ENCODE peak calls at places on chromosomes 12 and 14, in ten cellular contexts. One of them, this sample, is unnamed. For H3K4me1, the result is how much of the 10 kb centered on the place peaks cover.

GRCh38 chr12:70005864-70006618 is 181.0 kb downstream of the MYRFL start:
- DNase-seq in HCT116: no peak
- DNase-seq in heart left ventricle: no peak
- DNase-seq in colonic mucosa: no peak
- DNase-seq in tibial artery: no peak
- DNase-seq in CD8-positive, alpha-beta T cell: no peak
- DNase-seq in osteoblast: no peak
- DNase-seq in kidney: no peak
- DNase-seq in neural progenitor cell: no peak
- DNase-seq in Peyer's patch: no peak
- DNase-seq in this sample: no peak

GRCh38 chr12:122825773-122826724 is 9.2 kb upstream of the HIP1R start:
- DNase-seq in neural progenitor cell: peak
- DNase-seq in osteoblast: peak
- DNase-seq in heart left ventricle: no peak
- DNase-seq in Peyer's patch: peak
- DNase-seq in colonic mucosa: no peak
- DNase-seq in tibial artery: no peak
- DNase-seq in HCT116: no peak
- DNase-seq in CD8-positive, alpha-beta T cell: no peak
- DNase-seq in kidney: no peak
- DNase-seq in this sample: no peak

GRCh38 chr14:76486251-76486743 is 110.4 kb downstream of the ESRRB start:
- DNase-seq in tibial artery: no peak
- DNase-seq in osteoblast: no peak
- DNase-seq in neural progenitor cell: no peak
- DNase-seq in CD8-positive, alpha-beta T cell: no peak
- DNase-seq in colonic mucosa: no peak
- DNase-seq in heart left ventricle: no peak
- DNase-seq in Peyer's patch: no peak
- DNase-seq in kidney: no peak
- DNase-seq in HCT116: no peak
- DNase-seq in this sample: no peak

GRCh38 chr12:14567311-14568195 is at the start of gene PLBD1:
- DNase-seq in osteoblast: peak
- DNase-seq in tibial artery: peak
- DNase-seq in Peyer's patch: peak
- DNase-seq in heart left ventricle: peak
- DNase-seq in CD8-positive, alpha-beta T cell: no peak
- DNase-seq in HCT116: no peak
- DNase-seq in colonic mucosa: peak
- DNase-seq in neural progenitor cell: peak
- DNase-seq in kidney: peak
- DNase-seq in this sample: peak

GRCh38 chr12:2609020-2609419 is 185.8 kb upstream of the FKBP4 start:
- DNase-seq in osteoblast: peak
- DNase-seq in HCT116: no peak
- DNase-seq in colonic mucosa: no peak
- DNase-seq in kidney: no peak
- DNase-seq in Peyer's patch: no peak
- DNase-seq in heart left ventricle: no peak
- DNase-seq in CD8-positive, alpha-beta T cell: no peak
- DNase-seq in neural progenitor cell: no peak
- DNase-seq in tibial artery: no peak
- DNase-seq in this sample: no peak

GRCh38 chr12:115351513-115352077 is 667.6 kb upstream of the TBX3 start:
- DNase-seq in colonic mucosa: no peak
- DNase-seq in Peyer's patch: no peak
- DNase-seq in HCT116: no peak
- DNase-seq in osteoblast: peak
- DNase-seq in kidney: no peak
- DNase-seq in CD8-positive, alpha-beta T cell: no peak
- DNase-seq in tibial artery: no peak
- DNase-seq in heart left ventricle: no peak
- DNase-seq in neural progenitor cell: no peak
- DNase-seq in this sample: no peak

GRCh38 chr12:80837342-80837978 is 100.3 kb downstream of the LIN7A start:
- DNase-seq in osteoblast: peak
- DNase-seq in HCT116: peak
- DNase-seq in CD8-positive, alpha-beta T cell: no peak
- DNase-seq in kidney: no peak
- DNase-seq in colonic mucosa: no peak
- DNase-seq in neural progenitor cell: peak
- DNase-seq in Peyer's patch: no peak
- DNase-seq in heart left ventricle: no peak
- DNase-seq in tibial artery: no peak
- DNase-seq in this sample: no peak

GRCh38 chr14:104158827-104159798 is 20.7 kb downstream of the KIF26A start:
- DNase-seq in osteoblast: no peak
- DNase-seq in HCT116: no peak
- DNase-seq in kidney: no peak
- DNase-seq in colonic mucosa: no peak
- DNase-seq in tibial artery: no peak
- DNase-seq in Peyer's patch: no peak
- DNase-seq in heart left ventricle: peak
- DNase-seq in neural progenitor cell: peak
- DNase-seq in CD8-positive, alpha-beta T cell: no peak
- DNase-seq in this sample: no peak

GRCh38 chr12:51846911-51847829 is 1.3 kb downstream of the FIGNL2 start:
- DNase-seq in HCT116: no peak
- DNase-seq in heart left ventricle: peak
- DNase-seq in tibial artery: no peak
- DNase-seq in osteoblast: peak
- DNase-seq in CD8-positive, alpha-beta T cell: peak
- DNase-seq in neural progenitor cell: peak
- DNase-seq in kidney: peak
- DNase-seq in colonic mucosa: no peak
- DNase-seq in Peyer's patch: peak
- DNase-seq in this sample: peak

GRCh38 chr12:51847830-51848727 is at the start of gene FIGNL2:
- DNase-seq in neural progenitor cell: peak
- DNase-seq in HCT116: no peak
- DNase-seq in colonic mucosa: no peak
- DNase-seq in osteoblast: peak
- DNase-seq in Peyer's patch: no peak
- DNase-seq in heart left ventricle: peak
- DNase-seq in kidney: peak
- DNase-seq in tibial artery: no peak
- DNase-seq in CD8-positive, alpha-beta T cell: no peak
- DNase-seq in this sample: no peak

GRCh38 chr12:51850933-51851244 is 2.4 kb upstream of the FIGNL2 start:
- DNase-seq in osteoblast: peak
- DNase-seq in kidney: no peak
- DNase-seq in colonic mucosa: no peak
- DNase-seq in HCT116: no peak
- DNase-seq in Peyer's patch: no peak
- DNase-seq in heart left ventricle: no peak
- DNase-seq in CD8-positive, alpha-beta T cell: no peak
- DNase-seq in neural progenitor cell: no peak
- DNase-seq in tibial artery: no peak
- DNase-seq in this sample: no peak

GRCh38 chr12:51850081-51850932 is 1.8 kb upstream of the FIGNL2 start:
- DNase-seq in Peyer's patch: no peak
- DNase-seq in CD8-positive, alpha-beta T cell: no peak
- DNase-seq in HCT116: no peak
- DNase-seq in kidney: no peak
- DNase-seq in osteoblast: peak
- DNase-seq in heart left ventricle: no peak
- DNase-seq in colonic mucosa: no peak
- DNase-seq in tibial artery: no peak
- DNase-seq in neural progenitor cell: no peak
- DNase-seq in this sample: no peak

DNA sequence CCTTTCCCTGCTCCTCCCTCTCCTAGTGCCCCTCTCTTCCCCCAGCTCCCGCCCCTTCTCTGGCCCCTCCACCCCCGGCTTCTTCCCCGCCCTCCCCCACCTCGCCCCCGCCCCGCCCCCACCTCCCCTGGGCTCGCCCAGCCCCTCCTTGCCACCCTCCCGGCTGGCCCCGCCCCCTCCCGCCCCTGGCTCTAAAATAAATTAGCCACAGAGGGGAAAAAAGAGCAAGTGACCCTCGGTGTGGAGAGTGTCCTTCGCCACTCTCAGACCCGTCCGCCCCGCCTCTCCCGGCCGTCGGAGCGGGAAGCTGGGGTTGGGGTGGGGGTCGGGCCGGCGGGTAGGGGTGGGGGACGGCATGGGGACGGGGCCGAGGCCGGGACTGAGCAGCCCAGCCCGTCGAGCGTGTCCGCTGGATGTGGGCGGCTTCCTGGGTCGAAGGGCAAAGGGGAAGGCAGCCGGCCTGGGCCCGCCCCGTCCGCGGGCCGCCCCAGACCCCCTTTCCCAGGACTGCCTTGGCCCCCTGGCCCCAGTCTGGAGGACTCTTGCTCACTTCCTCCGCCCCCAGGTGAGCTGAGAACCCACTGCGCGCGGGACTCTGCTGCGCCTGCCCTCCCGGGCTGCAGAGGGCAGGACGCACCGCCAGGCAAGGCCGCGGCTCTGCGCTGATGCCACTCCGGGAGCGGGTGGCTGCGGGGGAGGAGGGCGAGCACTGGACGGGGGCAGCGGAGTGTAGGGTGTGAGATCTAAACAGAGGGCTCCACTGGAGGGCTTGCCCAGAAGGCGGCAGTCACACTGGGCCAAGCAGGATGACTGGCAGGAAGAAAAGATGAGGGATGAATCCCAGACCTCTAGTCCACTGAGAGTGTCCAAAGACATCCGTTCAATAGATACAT is 571 bp upstream of the FIGNL2 start:
- DNase-seq in heart left ventricle: peak
- DNase-seq in Peyer's patch: no peak
- DNase-seq in kidney: peak
- DNase-seq in HCT116: no peak
- DNase-seq in neural progenitor cell: peak
- DNase-seq in CD8-positive, alpha-beta T cell: no peak
- DNase-seq in osteoblast: peak
- DNase-seq in tibial artery: no peak
- DNase-seq in colonic mucosa: no peak
- DNase-seq in this sample: no peak
- TF ChIP-seq CTCF in heart left ventricle: no peak
- TF ChIP-seq CTCF in Peyer's patch: no peak
- TF ChIP-seq CTCF in kidney: peak
- TF ChIP-seq CTCF in HCT116: no peak
- TF ChIP-seq CTCF in neural progenitor cell: peak
- TF ChIP-seq CTCF in CD8-positive, alpha-beta T cell: no peak
- TF ChIP-seq CTCF in osteoblast: no peak
- TF ChIP-seq CTCF in tibial artery: no peak
- TF ChIP-seq CTCF in colonic mucosa: no peak
- TF ChIP-seq CTCF in this sample: no peak

GRCh38 chr12:53533476-53533875 is 26.2 kb upstream of the NPFF start:
- DNase-seq in kidney: no peak
- DNase-seq in Peyer's patch: no peak
- DNase-seq in osteoblast: no peak
- DNase-seq in HCT116: no peak
- DNase-seq in CD8-positive, alpha-beta T cell: no peak
- DNase-seq in heart left ventricle: no peak
- DNase-seq in neural progenitor cell: no peak
- DNase-seq in tibial artery: no peak
- DNase-seq in colonic mucosa: no peak
- DNase-seq in this sample: no peak

GRCh38 chr12:53532026-53532425 is 24.7 kb upstream of the NPFF start:
- DNase-seq in kidney: no peak
- DNase-seq in heart left ventricle: no peak
- DNase-seq in osteoblast: peak
- DNase-seq in colonic mucosa: no peak
- DNase-seq in tibial artery: no peak
- DNase-seq in CD8-positive, alpha-beta T cell: no peak
- DNase-seq in Peyer's patch: no peak
- DNase-seq in neural progenitor cell: no peak
- DNase-seq in HCT116: no peak
- DNase-seq in this sample: no peak

GRCh38 chr12:53532524-53533445 is 25.5 kb upstream of the NPFF start:
- DNase-seq in heart left ventricle: no peak
- DNase-seq in kidney: no peak
- DNase-seq in HCT116: no peak
- DNase-seq in CD8-positive, alpha-beta T cell: no peak
- DNase-seq in tibial artery: no peak
- DNase-seq in neural progenitor cell: no peak
- DNase-seq in osteoblast: no peak
- DNase-seq in colonic mucosa: no peak
- DNase-seq in Peyer's patch: no peak
- DNase-seq in this sample: no peak

GRCh38 chr12:53530056-53530455 is 22.8 kb upstream of the NPFF start:
- DNase-seq in osteoblast: no peak
- DNase-seq in Peyer's patch: no peak
- DNase-seq in CD8-positive, alpha-beta T cell: no peak
- DNase-seq in HCT116: no peak
- DNase-seq in neural progenitor cell: no peak
- DNase-seq in colonic mucosa: no peak
- DNase-seq in heart left ventricle: no peak
- DNase-seq in kidney: no peak
- DNase-seq in tibial artery: no peak
- DNase-seq in this sample: no peak

GRCh38 chr12:53530920-53531319 is 23.6 kb upstream of the NPFF start:
- DNase-seq in HCT116: peak
- DNase-seq in neural progenitor cell: no peak
- DNase-seq in CD8-positive, alpha-beta T cell: no peak
- DNase-seq in osteoblast: peak
- DNase-seq in tibial artery: no peak
- DNase-seq in Peyer's patch: no peak
- DNase-seq in kidney: no peak
- DNase-seq in heart left ventricle: no peak
- DNase-seq in colonic mucosa: no peak
- DNase-seq in this sample: no peak
- H3K4me1 ChIP-seq in HCT116: under half
- H3K4me1 ChIP-seq in neural progenitor cell: under half
- H3K4me1 ChIP-seq in CD8-positive, alpha-beta T cell: under half
- H3K4me1 ChIP-seq in osteoblast: under half
- H3K4me1 ChIP-seq in tibial artery: under half
- H3K4me1 ChIP-seq in Peyer's patch: under half
- H3K4me1 ChIP-seq in kidney: under half
- H3K4me1 ChIP-seq in heart left ventricle: under half
- H3K4me1 ChIP-seq in colonic mucosa: under half
- H3K4me1 ChIP-seq in this sample: under half

GRCh38 chr12:57219993-57220728 is 3.6 kb downstream of the NXPH4 start:
- DNase-seq in neural progenitor cell: peak
- DNase-seq in HCT116: no peak
- DNase-seq in kidney: no peak
- DNase-seq in CD8-positive, alpha-beta T cell: no peak
- DNase-seq in colonic mucosa: no peak
- DNase-seq in osteoblast: no peak
- DNase-seq in heart left ventricle: no peak
- DNase-seq in tibial artery: peak
- DNase-seq in Peyer's patch: no peak
- DNase-seq in this sample: no peak

GRCh38 chr12:57220770-57221168 is 4.2 kb downstream of the NXPH4 start:
- DNase-seq in heart left ventricle: no peak
- DNase-seq in colonic mucosa: no peak
- DNase-seq in osteoblast: no peak
- DNase-seq in kidney: no peak
- DNase-seq in tibial artery: no peak
- DNase-seq in HCT116: no peak
- DNase-seq in Peyer's patch: no peak
- DNase-seq in neural progenitor cell: no peak
- DNase-seq in CD8-positive, alpha-beta T cell: no peak
- DNase-seq in this sample: no peak

GRCh38 chr12:57221169-57221917 is 4.7 kb downstream of the NXPH4 start:
- DNase-seq in HCT116: no peak
- DNase-seq in heart left ventricle: no peak
- DNase-seq in colonic mucosa: no peak
- DNase-seq in CD8-positive, alpha-beta T cell: no peak
- DNase-seq in Peyer's patch: no peak
- DNase-seq in tibial artery: no peak
- DNase-seq in neural progenitor cell: no peak
- DNase-seq in kidney: no peak
- DNase-seq in osteoblast: no peak
- DNase-seq in this sample: no peak

GRCh38 chr12:57218030-57218853 is 1.6 kb downstream of the NXPH4 start:
- DNase-seq in tibial artery: no peak
- DNase-seq in HCT116: no peak
- DNase-seq in neural progenitor cell: no peak
- DNase-seq in kidney: no peak
- DNase-seq in colonic mucosa: no peak
- DNase-seq in CD8-positive, alpha-beta T cell: no peak
- DNase-seq in Peyer's patch: no peak
- DNase-seq in osteoblast: no peak
- DNase-seq in heart left ventricle: no peak
- DNase-seq in this sample: no peak

DNA sequence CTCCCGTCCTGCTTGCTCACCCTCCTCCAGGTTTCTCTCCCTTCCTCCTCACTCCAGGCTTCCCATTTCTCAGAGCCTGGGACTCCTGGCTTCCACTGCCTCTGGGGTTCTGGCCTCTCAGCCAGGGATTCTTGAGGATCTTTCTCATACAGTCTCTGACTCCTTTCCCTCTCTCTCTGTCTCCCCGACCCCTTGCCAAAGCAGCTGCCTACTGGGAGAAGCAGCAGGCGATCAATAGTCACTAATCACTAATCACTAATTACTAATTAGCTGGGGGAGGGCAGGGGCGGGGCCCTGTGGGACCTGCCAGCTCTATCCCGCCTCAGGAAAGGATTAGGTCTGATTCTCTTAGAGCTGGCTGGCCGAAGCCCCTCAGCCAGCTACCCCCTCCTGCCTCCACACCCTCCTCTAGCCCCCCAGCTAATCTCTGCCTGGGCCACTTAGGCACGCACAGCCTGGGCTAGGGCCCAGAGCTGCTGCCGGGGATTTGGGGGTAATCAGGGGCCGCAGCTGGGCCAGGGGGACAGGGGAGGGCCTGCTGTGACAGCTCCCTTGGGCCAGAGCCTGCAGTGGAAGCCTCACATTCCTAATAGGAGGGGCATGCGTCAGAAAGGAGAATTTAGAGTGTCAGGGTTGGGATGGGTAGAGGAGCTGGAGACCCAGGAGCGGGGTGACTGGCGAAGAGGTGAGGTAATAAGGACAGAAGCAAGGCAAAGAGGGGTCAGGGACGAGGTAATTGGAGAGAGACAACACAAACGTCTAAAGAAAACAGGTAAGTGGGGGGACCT is 2.8 kb downstream of the NXPH4 start:
- DNase-seq in kidney: no peak
- DNase-seq in colonic mucosa: no peak
- DNase-seq in HCT116: no peak
- DNase-seq in neural progenitor cell: peak
- DNase-seq in heart left ventricle: no peak
- DNase-seq in Peyer's patch: no peak
- DNase-seq in osteoblast: no peak
- DNase-seq in tibial artery: no peak
- DNase-seq in CD8-positive, alpha-beta T cell: no peak
- DNase-seq in this sample: no peak
- H3K4me3 ChIP-seq in kidney: no peak
- H3K4me3 ChIP-seq in colonic mucosa: no peak
- H3K4me3 ChIP-seq in HCT116: no peak
- H3K4me3 ChIP-seq in neural progenitor cell: peak
- H3K4me3 ChIP-seq in heart left ventricle: no peak
- H3K4me3 ChIP-seq in Peyer's patch: no peak
- H3K4me3 ChIP-seq in osteoblast: no peak
- H3K4me3 ChIP-seq in tibial artery: no peak
- H3K4me3 ChIP-seq in CD8-positive, alpha-beta T cell: no peak
- H3K4me3 ChIP-seq in this sample: no peak

DNA sequence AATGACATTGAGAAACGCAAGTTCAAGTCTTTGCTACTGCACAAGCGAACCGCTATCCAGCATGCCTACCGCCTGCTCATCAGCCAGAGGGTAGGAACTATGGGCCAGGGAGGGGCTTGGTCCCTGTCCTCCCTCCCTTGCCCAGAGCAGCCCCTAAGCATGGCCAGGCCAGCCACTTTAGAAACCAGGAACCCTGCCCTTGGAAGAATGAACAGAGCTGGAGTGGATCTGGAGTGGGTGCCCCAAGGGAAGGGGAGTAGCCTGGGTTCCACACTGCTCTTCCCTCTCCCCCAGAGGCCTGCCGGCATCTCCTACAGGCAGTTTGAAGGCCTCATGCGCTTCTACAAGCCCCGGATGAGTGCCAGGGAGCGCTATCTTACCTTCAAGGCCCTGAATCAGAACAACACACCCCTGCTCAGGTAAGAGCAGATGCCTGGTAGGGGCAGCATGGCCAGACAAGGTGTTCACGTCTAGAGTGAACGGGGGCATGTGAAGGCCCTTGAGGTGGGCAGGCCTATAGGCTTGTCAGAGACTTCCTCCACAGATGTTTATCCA is 55.8 kb downstream of the TPCN1 start:
- DNase-seq in tibial artery: peak
- DNase-seq in kidney: no peak
- DNase-seq in HCT116: no peak
- DNase-seq in osteoblast: no peak
- DNase-seq in Peyer's patch: no peak
- DNase-seq in CD8-positive, alpha-beta T cell: no peak
- DNase-seq in heart left ventricle: no peak
- DNase-seq in neural progenitor cell: no peak
- DNase-seq in colonic mucosa: no peak
- DNase-seq in this sample: peak
- TF ChIP-seq CTCF in tibial artery: no peak
- TF ChIP-seq CTCF in kidney: no peak
- TF ChIP-seq CTCF in HCT116: no peak
- TF ChIP-seq CTCF in osteoblast: no peak
- TF ChIP-seq CTCF in Peyer's patch: no peak
- TF ChIP-seq CTCF in CD8-positive, alpha-beta T cell: no peak
- TF ChIP-seq CTCF in heart left ventricle: no peak
- TF ChIP-seq CTCF in neural progenitor cell: no peak
- TF ChIP-seq CTCF in colonic mucosa: no peak
- TF ChIP-seq CTCF in this sample: no peak